ENCODE peak calls at places on chromosomes 4 and X, in nine cellular contexts. O, L, C, S, E, H, G, J and Y are unnamed samples.

GRCh38 chr4:148056879-148057278 is 325.0 kb downstream of the ARHGAP10 start:
- DNase-seq in G (peak; percentile 7), E (peak; percentile 84), J (peak; percentile 69), C (peak; percentile 37), O (peak; percentile 53), L (peak; percentile 26), S (no peak), H (peak; percentile 87), Y (peak; percentile 77)

GRCh38 chr4:76543378-76543777 is 108.3 kb downstream of the SHROOM3 start:
- DNase-seq in G (no peak), H (no peak), S (no peak), E (no peak), C (no peak), O (no peak), L (no peak), J (no peak), Y (no peak)

GRCh38 chr4:113316879-113317278 is 267.4 kb downstream of the ANK2 start:
- DNase-seq in L (no peak), C (no peak), H (no peak), S (no peak), O (no peak), J (no peak), G (no peak), E (peak; percentile 77), Y (peak; percentile 37)

GRCh38 chr4:114137984-114138383 is 158.5 kb upstream of the ARSJ start:
- DNase-seq in S (no peak), O (no peak), C (peak; percentile 95), E (no peak), J (no peak), H (no peak), L (no peak), G (no peak), Y (no peak)

GRCh38 chr4:74028504-74028903 is 10.0 kb downstream of the CXCL3 start:
- DNase-seq in J (no peak), C (no peak), H (no peak), E (no peak), S (no peak), L (no peak), O (no peak), G (no peak), Y (no peak)

GRCh38 chr4:145613546-145614234 is 5.5 kb upstream of the MMAA start:
- DNase-seq in L (no peak), G (no peak), O (no peak), H (peak; percentile 36), J (no peak), C (no peak), E (no peak), S (no peak), Y (no peak)

GRCh38 chr4:5712517-5712916 is 1.5 kb downstream of the EVC start:
- DNase-seq in O (peak; percentile 91), S (no peak), C (no peak), G (no peak), E (no peak), L (no peak), H (no peak), J (peak; percentile 87), Y (peak; percentile 69)

GRCh38 chr4:73891739-73892405 is 22.7 kb downstream of the CXCL1 start:
- DNase-seq in L (peak; percentile 58), E (no peak), G (no peak), H (no peak), O (no peak), C (no peak), S (no peak), J (peak; percentile 92), Y (no peak)

GRCh38 chrX:79174949-79175644 is 30.6 kb downstream of the GPR174 start:
- DNase-seq in C (no peak), O (no peak), L (no peak), J (no peak), E (no peak), S (no peak), G (no peak), H (no peak), Y (no peak)

GRCh38 chrX:72307646-72308051 is 1.9 kb upstream of the CITED1 start:
- DNase-seq in L (no peak), E (no peak), J (no peak), O (no peak), S (no peak), C (no peak), G (no peak), H (no peak), Y (no peak)

GRCh38 chrX:50211510-50211909 is 6.9 kb downstream of the CCNB3 start:
- DNase-seq in H (no peak), L (no peak), O (peak; percentile 17), G (no peak), E (peak; percentile 42), C (peak; percentile 52), J (peak; percentile 47), S (no peak), Y (no peak)

GRCh38 chr4:146550161-146550560 is 28.4 kb upstream of the SLC10A7 start:
- DNase-seq in L (no peak), G (no peak), C (peak; percentile 6), O (no peak), E (no peak), J (no peak), H (no peak), S (no peak), Y (no peak)

GRCh38 chr4:80071643-80072606 is 1.1 kb downstream of the ANTXR2 start:
- DNase-seq in G (peak; percentile 29), H (no peak), J (no peak), O (peak; percentile 62), L (no peak), C (peak; percentile 3), S (peak; percentile 48), E (peak; percentile 88), Y (peak; percentile 47)

GRCh38 chrX:150229481-150229880 is 133.6 kb upstream of the MAMLD1 start:
- DNase-seq in L (no peak), J (no peak), S (no peak), G (no peak), O (no peak), C (no peak), E (no peak), H (no peak), Y (no peak)

GRCh38 chr4:184795214-184795844 is 30.4 kb downstream of the ACSL1 start:
- DNase-seq in J (no peak), S (no peak), G (no peak), E (no peak), O (no peak), L (no peak), C (peak; percentile 84), H (no peak), Y (no peak)